ENCODE peak calls at places on chromosomes 6 and 20, in four cellular contexts. E is sigmoid colon, F is AG04450, D is ovary. B is an unnamed sample.

GRCh38 chr20:50625986-50626677 is 65.2 kb downstream of the RIPOR3 start:
- DNase-seq in E (peak), F (no peak), D (peak), B (peak)

GRCh38 chr6:35742842-35743241 is 6.0 kb downstream of the ARMC12 start:
- DNase-seq in E (no peak), F (no peak), D (no peak), B (no peak)

GRCh38 chr6:156273065-156273711 is 504.0 kb upstream of the ARID1B start:
- DNase-seq in E (no peak), F (no peak), D (no peak), B (no peak)

GRCh38 chr20:46023999-46024398 is 5.0 kb upstream of the SLC12A5 start:
- DNase-seq in E (no peak), F (no peak), D (no peak), B (no peak)

GRCh38 chr6:111743859-111744692 is 129.2 kb downstream of the FYN start:
- DNase-seq in E (no peak), F (peak), D (peak), B (peak)

GRCh38 chr6:34194770-34195169 is 41.9 kb upstream of the HMGA1 start:
- DNase-seq in E (no peak), F (no peak), D (no peak), B (no peak)

GRCh38 chr6:109939654-109940053 is 38.5 kb upstream of the GPR6 start:
- DNase-seq in E (no peak), F (no peak), D (no peak), B (no peak)

GRCh38 chr6:156634971-156635371 is 142.2 kb upstream of the ARID1B start:
- DNase-seq in E (no peak), F (no peak), D (no peak), B (no peak)

GRCh38 chr6:113595921-113596376 is 261.2 kb upstream of the MARCKS start:
- DNase-seq in E (peak), F (no peak), D (no peak), B (peak)

GRCh38 chr20:22385602-22386299 is 198.6 kb downstream of the FOXA2 start:
- DNase-seq in E (no peak), F (no peak), D (no peak), B (no peak)

GRCh38 chr6:146827216-146827928 is 228.6 kb downstream of the ADGB start:
- DNase-seq in E (no peak), F (no peak), D (no peak), B (no peak)

GRCh38 chr6:26129656-26130055 is 42.4 kb downstream of the HFE start:
- DNase-seq in E (no peak), F (no peak), D (no peak), B (no peak)
- H3K4me3 ChIP-seq in E (no peak), F (no peak), D (no peak), B (no peak)

GRCh38 chr6:157644043-157644810 is 178.8 kb upstream of the SNX9 start:
- DNase-seq in E (peak), F (no peak), D (no peak), B (no peak)
- TF ChIP-seq CTCF in E (no peak), F (peak), D (no peak), B (no peak)

DNA sequence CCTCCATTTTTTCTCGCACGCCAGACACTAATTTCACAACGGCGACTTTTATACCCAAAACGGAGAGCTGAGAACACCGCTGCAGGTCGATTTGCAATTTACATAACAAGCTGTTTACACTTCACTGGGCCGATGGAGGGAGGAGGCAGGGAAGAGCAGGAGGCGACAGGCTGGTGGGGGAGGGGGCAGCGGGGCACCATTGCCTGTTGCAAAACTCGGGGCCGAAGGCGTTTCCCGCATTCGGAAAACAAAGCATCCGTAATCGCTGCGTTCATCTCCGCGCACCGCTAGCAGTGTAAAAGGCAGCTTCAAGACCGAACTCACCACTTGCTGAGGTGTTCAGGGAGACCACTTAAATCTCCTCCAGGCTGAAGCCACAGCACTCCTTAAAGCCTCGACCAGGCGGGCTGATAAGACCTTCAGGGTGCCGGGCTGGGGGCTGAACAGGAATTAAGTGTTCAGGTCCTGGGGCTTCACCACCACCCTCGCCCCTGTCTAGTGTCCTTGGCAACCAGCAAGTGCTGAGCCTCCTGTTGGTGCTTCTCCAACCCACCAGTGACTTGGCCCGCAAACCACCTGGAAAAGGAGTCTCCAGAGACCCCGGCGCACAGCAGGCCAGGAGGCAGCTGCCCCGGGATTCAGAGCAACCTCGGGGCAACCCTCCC is 2.0 kb upstream of the FOXC1 start:
- DNase-seq in E (peak), F (no peak), D (no peak), B (no peak)
- H3K4me3 ChIP-seq in E (no peak), F (no peak), D (no peak), B (no peak)

GRCh38 chr20:4008877-4009276 is 6.5 kb downstream of the RNF24 start:
- DNase-seq in E (no peak), F (no peak), D (no peak), B (no peak)
- TF ChIP-seq CTCF in E (no peak), F (no peak), D (no peak), B (no peak)

GRCh38 chr6:134738486-134738885 is 211.4 kb downstream of the ALDH8A1 start:
- DNase-seq in E (no peak), F (no peak), D (no peak), B (no peak)

GRCh38 chr6:134744301-134744700 is 205.6 kb downstream of the ALDH8A1 start:
- DNase-seq in E (no peak), F (no peak), D (no peak), B (no peak)

GRCh38 chr6:134741193-134741521 is 208.7 kb downstream of the ALDH8A1 start:
- DNase-seq in E (no peak), F (no peak), D (no peak), B (no peak)

GRCh38 chr6:134739299-134740090 is 210.4 kb downstream of the ALDH8A1 start:
- DNase-seq in E (no peak), F (no peak), D (no peak), B (no peak)

GRCh38 chr6:134740473-134741192 is 209.3 kb downstream of the ALDH8A1 start:
- DNase-seq in E (no peak), F (no peak), D (no peak), B (no peak)
- H3K4me3 ChIP-seq in E (no peak), F (no peak), D (no peak), B (peak)